ENCODE peak calls at places on chromosomes 7 and 10, in eight cellular contexts. T is fibroblast of the aortic adventitia; J is CD4-positive, alpha-beta T cell; O is foreskin fibroblast; I is WERI-Rb-1; K is left lung; W is stomach; D is fibroblast of lung. H is an unnamed sample.

GRCh38 chr10:32618482-32618881 is 172.5 kb downstream of the CCDC7 start:
- DNase-seq in T (no peak), J (no peak), O (no peak), I (no peak), K (no peak), W (no peak), D (peak), H (no peak)

GRCh38 chr7:107879400-107880035 is 11.5 kb upstream of the DLD start:
- DNase-seq in T (peak), J (no peak), O (peak), I (peak), K (no peak), W (peak), D (peak), H (peak)

GRCh38 chr7:28575241-28575643 is 162.9 kb downstream of the CREB5 start:
- DNase-seq in T (no peak), J (no peak), O (peak), I (no peak), K (no peak), W (no peak), D (peak), H (no peak)

GRCh38 chr10:32692174-32692573 is 246.2 kb downstream of the CCDC7 start:
- DNase-seq in T (peak), J (no peak), O (peak), I (no peak), K (no peak), W (no peak), D (peak), H (no peak)

GRCh38 chr10:86310702-86311101 is 55.9 kb downstream of the GRID1 start:
- DNase-seq in T (no peak), J (no peak), O (no peak), I (no peak), K (no peak), W (no peak), D (no peak), H (no peak)

GRCh38 chr7:96219382-96220130 is 102.3 kb downstream of the SLC25A13 start:
- DNase-seq in T (peak), J (no peak), O (peak), I (no peak), K (no peak), W (no peak), D (peak), H (no peak)

GRCh38 chr10:31118561-31118960 is 86.9 kb upstream of the ZNF438 start:
- DNase-seq in T (peak), J (no peak), O (peak), I (no peak), K (no peak), W (no peak), D (peak), H (no peak)

GRCh38 chr7:120091807-120092206 is 181.2 kb upstream of the KCND2 start:
- DNase-seq in T (no peak), J (no peak), O (no peak), I (no peak), K (no peak), W (no peak), D (no peak), H (no peak)

GRCh38 chr10:112182808-112183328 is 697 bp downstream of the GPAM start:
- DNase-seq in T (no peak), J (no peak), O (no peak), I (no peak), K (no peak), W (no peak), D (peak), H (no peak)

GRCh38 chr10:118481871-118482270 is 113.6 kb downstream of the PRLHR start:
- DNase-seq in T (no peak), J (no peak), O (no peak), I (no peak), K (no peak), W (no peak), D (no peak), H (no peak)

GRCh38 chr7:88485811-88486210 is 179.1 kb upstream of the STEAP4 start:
- DNase-seq in T (no peak), J (no peak), O (no peak), I (no peak), K (no peak), W (no peak), D (no peak), H (no peak)

GRCh38 chr7:130649004-130649790 is 19.4 kb downstream of the COPG2 start:
- DNase-seq in T (peak), J (no peak), O (peak), I (no peak), K (no peak), W (no peak), D (peak), H (no peak)

GRCh38 chr7:151506901-151507382 is 12.8 kb downstream of the RHEB start:
- DNase-seq in T (no peak), J (no peak), O (no peak), I (no peak), K (no peak), W (no peak), D (no peak), H (no peak)

GRCh38 chr7:16644987-16645592 is 464 bp downstream of the ANKMY2 start:
- DNase-seq in T (peak), J (no peak), O (peak), I (peak), K (peak), W (peak), D (peak), H (peak)

GRCh38 chr10:93746844-93747284 is 10.9 kb upstream of the LGI1 start:
- DNase-seq in T (peak), J (no peak), O (peak), I (peak), K (no peak), W (no peak), D (peak), H (no peak)

GRCh38 chr7:97218767-97219166 is 101.3 kb downstream of the SDHAF3 start:
- DNase-seq in T (no peak), J (no peak), O (no peak), I (no peak), K (no peak), W (no peak), D (no peak), H (no peak)

GRCh38 chr7:132416395-132416794 is 159.9 kb downstream of the PLXNA4 start:
- DNase-seq in T (no peak), J (no peak), O (no peak), I (no peak), K (no peak), W (no peak), D (no peak), H (no peak)

GRCh38 chr10:49620841-49621378 is 7.1 kb downstream of the CHAT start:
- DNase-seq in T (no peak), J (no peak), O (no peak), I (peak), K (no peak), W (no peak), D (no peak), H (no peak)

GRCh38 chr10:80537705-80538480 is at the start of gene SH2D4B:
- DNase-seq in T (no peak), J (no peak), O (no peak), I (no peak), K (peak), W (no peak), D (no peak), H (no peak)

GRCh38 chr10:125396651-125397050 is 236.3 kb upstream of the CTBP2 start:
- DNase-seq in T (peak), J (no peak), O (peak), I (no peak), K (no peak), W (no peak), D (peak), H (no peak)

GRCh38 chr7:129368389-129368986 is 65.7 kb upstream of the STRIP2 start:
- DNase-seq in T (no peak), J (no peak), O (no peak), I (no peak), K (no peak), W (no peak), D (no peak), H (no peak)

GRCh38 chr10:50636576-50636975 is 12.8 kb upstream of the SGMS1 start:
- DNase-seq in T (no peak), J (no peak), O (no peak), I (no peak), K (no peak), W (no peak), D (peak), H (no peak)

GRCh38 chr7:123351506-123352225 is 151.9 kb upstream of the SLC13A1 start:
- DNase-seq in T (peak), J (no peak), O (no peak), I (no peak), K (no peak), W (no peak), D (no peak), H (no peak)

GRCh38 chr10:73955719-73956118 is 42.2 kb upstream of the VCL start:
- DNase-seq in T (no peak), J (no peak), O (no peak), I (no peak), K (no peak), W (no peak), D (no peak), H (no peak)

GRCh38 chr10:784759-785538 is 95.5 kb upstream of the DIP2C start:
- DNase-seq in T (peak), J (no peak), O (peak), I (peak), K (peak), W (peak), D (peak), H (peak)

GRCh38 chr10:113527181-113527580 is 25.7 kb upstream of the HABP2 start:
- DNase-seq in T (no peak), J (no peak), O (no peak), I (peak), K (no peak), W (peak), D (peak), H (no peak)

GRCh38 chr7:104123786-104124185 is 84.0 kb downstream of the ORC5 start:
- DNase-seq in T (peak), J (no peak), O (peak), I (no peak), K (no peak), W (no peak), D (peak), H (no peak)

GRCh38 chr10:56622335-56622973 is 261.4 kb upstream of the ZWINT start:
- DNase-seq in T (no peak), J (no peak), O (no peak), I (no peak), K (no peak), W (no peak), D (no peak), H (no peak)

GRCh38 chr10:45382591-45382990 is 8.6 kb downstream of the ALOX5 start:
- DNase-seq in T (no peak), J (no peak), O (no peak), I (no peak), K (no peak), W (no peak), D (no peak), H (no peak)

GRCh38 chr10:5518143-5518542 is 6.6 kb upstream of the CALML3 start:
- DNase-seq in T (no peak), J (no peak), O (no peak), I (no peak), K (no peak), W (no peak), D (no peak), H (no peak)

GRCh38 chr7:138307633-138308032 is 152.4 kb upstream of the TRIM24 start:
- DNase-seq in T (no peak), J (no peak), O (no peak), I (no peak), K (no peak), W (no peak), D (no peak), H (no peak)

GRCh38 chr7:158264881-158265742 is 322.5 kb downstream of the PTPRN2 start:
- DNase-seq in T (no peak), J (no peak), O (no peak), I (no peak), K (peak), W (no peak), D (no peak), H (no peak)

GRCh38 chr7:69110450-69111050 is 487.7 kb upstream of the AUTS2 start:
- DNase-seq in T (no peak), J (no peak), O (no peak), I (no peak), K (no peak), W (no peak), D (no peak), H (no peak)

GRCh38 chr10:50325449-50326188 is 74.3 kb upstream of the ASAH2 start:
- DNase-seq in T (peak), J (no peak), O (peak), I (no peak), K (no peak), W (peak), D (peak), H (no peak)

GRCh38 chr10:129694633-129695356 is 227.8 kb downstream of the MGMT start:
- DNase-seq in T (peak), J (no peak), O (peak), I (no peak), K (no peak), W (no peak), D (no peak), H (no peak)

GRCh38 chr10:52729259-52730104 is 43.1 kb downstream of the MBL2 start:
- DNase-seq in T (peak), J (no peak), O (peak), I (no peak), K (no peak), W (no peak), D (peak), H (no peak)
- TF ChIP-seq CTCF in T (peak), J (no peak), O (peak), I (peak), K (peak), W (peak), D (peak), H (peak)

DNA sequence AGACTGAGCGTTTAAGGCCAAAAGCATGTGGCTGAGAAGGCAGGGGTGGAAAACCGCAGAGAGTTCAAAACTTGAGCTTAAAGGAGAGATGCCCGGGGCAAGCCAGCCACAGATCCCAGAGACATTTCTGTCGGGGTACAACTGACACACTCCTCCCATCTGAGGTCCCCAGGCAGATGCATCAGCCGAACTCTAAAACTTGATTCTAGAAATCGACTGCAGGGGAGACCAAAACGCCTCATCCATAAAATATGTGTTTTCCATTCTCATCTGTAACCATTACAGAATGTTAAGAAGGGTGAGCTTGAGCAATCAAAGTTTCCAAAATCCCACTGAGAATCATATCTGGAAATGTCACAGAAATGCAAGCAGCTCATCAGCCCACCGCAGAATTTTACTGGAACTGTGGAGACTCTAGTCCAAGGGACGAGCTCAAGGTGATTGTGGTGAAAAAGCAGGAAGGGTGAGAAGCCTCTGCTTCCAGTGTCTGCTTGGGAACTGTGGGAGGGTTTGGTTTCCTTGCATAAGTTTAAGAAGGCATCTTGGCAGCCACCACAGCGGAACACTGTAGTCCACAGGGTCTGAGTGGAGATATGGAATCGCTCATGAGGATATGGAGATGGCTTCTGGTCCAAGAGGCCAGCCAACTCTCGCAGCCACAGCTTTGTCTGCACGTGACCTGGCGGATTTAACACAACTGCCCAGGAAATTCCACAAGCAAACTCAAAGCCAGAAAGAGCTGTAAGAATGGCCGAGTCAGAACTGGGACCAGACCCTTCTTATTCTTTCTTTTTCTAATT is 249.2 kb downstream of the SFMBT2 start:
- DNase-seq in T (peak), J (no peak), O (peak), I (no peak), K (no peak), W (no peak), D (peak), H (no peak)
- TF ChIP-seq CTCF in T (no peak), J (no peak), O (no peak), I (no peak), K (no peak), W (no peak), D (no peak), H (no peak)

GRCh38 chr7:45111298-45112223 is at the start of gene TBRG4:
- DNase-seq in T (peak), J (peak), O (peak), I (peak), K (peak), W (peak), D (peak), H (peak)
- TF ChIP-seq CTCF in T (peak), J (no peak), O (peak), I (peak), K (no peak), W (no peak), D (peak), H (peak)

GRCh38 chr10:54903770-54904169 is 102.7 kb upstream of the PCDH15 start:
- DNase-seq in T (no peak), J (no peak), O (no peak), I (no peak), K (no peak), W (no peak), D (no peak), H (no peak)
- TF ChIP-seq CTCF in T (no peak), J (no peak), O (no peak), I (no peak), K (no peak), W (no peak), D (no peak), H (no peak)

GRCh38 chr7:77993823-77994222 is 195.2 kb downstream of the PHTF2 start:
- DNase-seq in T (no peak), J (no peak), O (no peak), I (no peak), K (no peak), W (no peak), D (no peak), H (no peak)

GRCh38 chr7:77989981-77990566 is 191.5 kb downstream of the PHTF2 start:
- DNase-seq in T (no peak), J (no peak), O (no peak), I (peak), K (no peak), W (peak), D (no peak), H (no peak)

GRCh38 chr7:77991656-77992055 is 193.1 kb downstream of the PHTF2 start:
- DNase-seq in T (no peak), J (no peak), O (no peak), I (no peak), K (no peak), W (no peak), D (no peak), H (no peak)

GRCh38 chr7:77995717-77996116 is 197.1 kb downstream of the PHTF2 start:
- DNase-seq in T (no peak), J (no peak), O (no peak), I (no peak), K (no peak), W (no peak), D (no peak), H (no peak)
- TF ChIP-seq CTCF in T (peak), J (no peak), O (no peak), I (no peak), K (no peak), W (peak), D (no peak), H (no peak)